ENCODE peak calls at places on chromosomes 2 and 18, in four cellular contexts. F, B, Y and U are unnamed samples.

GRCh38 chr2:127619191-127619590 is 26.8 kb upstream of the GPR17 start:
- DNase-seq in F (no peak), B (no peak), Y (no peak), U (no peak)

GRCh38 chr2:127810156-127810636 is 775 bp downstream of the WDR33 start:
- DNase-seq in Y (no peak), F (peak; percentile 35), B (peak; percentile 33), U (peak; percentile 51)

GRCh38 chr2:68521037-68521436 is 53.7 kb downstream of the APLF start:
- DNase-seq in B (no peak), Y (no peak), F (no peak), U (no peak)

GRCh38 chr2:62304429-62305417 is 108.8 kb downstream of the B3GNT2 start:
- DNase-seq in B (peak; percentile 98), F (peak; percentile 93), Y (peak; percentile 76), U (peak; percentile 95)

GRCh38 chr2:168773719-168774521 is 28.5 kb upstream of the NOSTRIN start:
- DNase-seq in Y (peak; percentile 72), B (peak; percentile 95), F (peak; percentile 92), U (peak; percentile 74)

GRCh38 chr2:118059919-118060478 is 28.3 kb upstream of the INSIG2 start:
- DNase-seq in B (peak; percentile 98), F (no peak), Y (no peak), U (peak; percentile 79)

GRCh38 chr2:53632714-53633113 is 134.9 kb upstream of the CHAC2 start:
- DNase-seq in F (no peak), B (peak; percentile 71), Y (no peak), U (peak; percentile 8)

GRCh38 chr2:237478969-237479368 is 8.1 kb upstream of the MLPH start:
- DNase-seq in B (no peak), F (no peak), Y (no peak), U (no peak)

GRCh38 chr18:48992791-48993555 is 42.2 kb upstream of the SMAD7 start:
- DNase-seq in B (no peak), Y (no peak), F (peak; percentile 24), U (no peak)

GRCh38 chr2:100000915-100001707 is 141.3 kb downstream of the AFF3 start:
- DNase-seq in B (no peak), Y (no peak), F (no peak), U (no peak)

GRCh38 chr2:12493031-12493513 is 223.7 kb upstream of the TRIB2 start:
- DNase-seq in B (peak; percentile 99), F (peak; percentile 86), Y (peak; percentile 93), U (peak; percentile 79)

GRCh38 chr18:66795011-66795410 is 191.1 kb upstream of the CDH19 start:
- DNase-seq in F (no peak), Y (no peak), B (peak; percentile 2), U (no peak)

GRCh38 chr18:74836296-74837139 is 238.8 kb downstream of the ZNF407 start:
- DNase-seq in Y (no peak), B (peak; percentile 24), F (no peak), U (no peak)

GRCh38 chr2:196489366-196489765 is 150.1 kb upstream of the CCDC150 start:
- DNase-seq in Y (no peak), B (no peak), F (no peak), U (no peak)

GRCh38 chr2:218635719-218636118 is 23.7 kb downstream of the ZNF142 start:
- DNase-seq in F (no peak), Y (no peak), B (no peak), U (no peak)

GRCh38 chr18:26480897-26481795 is 67.2 kb downstream of the KCTD1 start:
- DNase-seq in B (peak; percentile 94), F (no peak), Y (no peak), U (peak; percentile 88)

GRCh38 chr2:216735086-216735485 is 39.7 kb upstream of the IGFBP5 start:
- DNase-seq in F (no peak), Y (peak; percentile 61), B (peak; percentile 69), U (peak; percentile 90)

GRCh38 chr2:219991116-219991515 is 363.7 kb downstream of the SLC4A3 start:
- DNase-seq in Y (no peak), B (no peak), F (no peak), U (no peak)

GRCh38 chr2:29189052-29189451 is 73.8 kb downstream of the CLIP4 start:
- DNase-seq in F (no peak), B (no peak), Y (no peak), U (no peak)

GRCh38 chr2:67342394-67342793 is 54.7 kb upstream of the ETAA1 start:
- DNase-seq in Y (no peak), B (no peak), F (no peak), U (no peak)

GRCh38 chr2:63514781-63515180 is 73.5 kb downstream of the WDPCP start:
- DNase-seq in B (no peak), Y (no peak), F (no peak), U (no peak)

GRCh38 chr2:202700075-202700901 is 65.5 kb downstream of the FAM117B start:
- DNase-seq in B (no peak), Y (no peak), F (no peak), U (no peak)

GRCh38 chr2:236454076-236454475 is 115.5 kb upstream of the ACKR3 start:
- DNase-seq in Y (no peak), F (no peak), B (no peak), U (no peak)

GRCh38 chr2:22037274-22037673 is 913.5 kb downstream of the TDRD15 start:
- DNase-seq in F (no peak), B (peak; percentile 0), Y (peak; percentile 20), U (peak; percentile 1)

GRCh38 chr2:216285641-216286156 is 86.6 kb downstream of the MARCHF4 start:
- DNase-seq in Y (no peak), F (no peak), B (no peak), U (no peak)

GRCh38 chr18:13909141-13909540 is 6.2 kb downstream of the MC2R start:
- DNase-seq in F (no peak), B (no peak), Y (no peak), U (no peak)

GRCh38 chr2:47510745-47511144 is 107.8 kb downstream of the MSH2 start:
- DNase-seq in F (no peak), B (no peak), Y (no peak), U (no peak)

GRCh38 chr18:48002933-48003365 is 72.5 kb upstream of the SMAD2 start:
- DNase-seq in Y (no peak), F (no peak), B (peak; percentile 25), U (peak; percentile 23)

GRCh38 chr2:64243081-64244048 is 99.1 kb upstream of the PELI1 start:
- DNase-seq in B (no peak), F (no peak), Y (no peak), U (no peak)

GRCh38 chr2:190679391-190679790 is 30.5 kb downstream of the NAB1 start:
- DNase-seq in F (no peak), B (no peak), Y (no peak), U (no peak)

GRCh38 chr2:88216641-88217040 is 46.5 kb downstream of the THNSL2 start:
- DNase-seq in B (no peak), F (no peak), Y (no peak), U (no peak)
- H3K4me3 ChIP-seq in B (no peak overlapping the region), F (no peak overlapping the region), Y (no peak overlapping the region), U (no peak overlapping the region)

GRCh38 chr2:179307972-179308371 is 43.3 kb upstream of the SESTD1 start:
- DNase-seq in F (no peak), Y (no peak), B (no peak), U (no peak)
- TF ChIP-seq CTCF in F (no peak), Y (no peak), B (no peak), U (no peak)

DNA sequence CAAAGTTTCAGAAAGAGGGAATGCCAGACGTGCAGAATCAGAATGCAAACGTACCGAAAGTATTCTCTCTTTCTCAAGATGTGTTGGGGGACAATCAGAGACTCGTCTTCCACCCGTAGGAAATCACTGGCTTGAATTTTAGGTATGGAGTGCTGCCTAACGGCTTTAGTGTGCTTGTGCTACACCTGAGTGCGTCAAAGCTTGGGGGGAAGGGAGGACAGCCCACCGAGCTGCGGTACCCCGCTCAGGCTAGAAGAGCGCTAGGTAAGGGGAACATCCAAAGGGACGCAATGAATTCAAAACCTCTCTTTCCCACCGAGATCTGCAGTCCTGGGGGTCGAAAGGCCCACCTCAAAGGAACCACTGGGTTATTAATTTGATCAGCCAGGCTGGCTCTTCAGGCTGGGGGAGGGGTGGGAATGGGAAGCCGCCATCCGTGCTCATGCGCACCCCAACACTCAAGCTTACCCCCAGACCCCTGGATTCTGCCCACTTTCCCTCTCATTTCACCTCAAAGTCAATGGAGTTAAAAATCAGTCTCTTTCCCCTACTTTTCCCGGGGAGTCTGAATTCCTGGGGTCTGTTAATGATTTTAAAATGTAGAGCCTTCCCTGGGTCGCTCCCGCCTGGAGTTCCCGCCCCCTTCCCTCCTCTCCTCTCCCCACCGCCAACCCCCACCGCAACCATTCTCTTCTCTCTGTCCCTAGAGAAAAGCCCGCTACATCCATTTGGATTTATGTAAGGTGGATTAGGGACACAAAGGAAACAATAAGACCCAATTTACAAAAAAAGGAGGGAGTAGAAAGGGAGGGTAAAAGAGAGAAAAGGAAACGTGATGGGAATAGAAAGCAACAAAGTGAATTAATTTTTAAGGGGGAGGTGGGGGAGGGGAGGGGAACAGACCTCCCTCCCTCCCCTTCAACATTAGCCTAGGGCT is 2.5 kb downstream of the EPHA4 start:
- DNase-seq in B (no peak), F (no peak), Y (no peak), U (no peak)
- H3K4me3 ChIP-seq in B (peak overlapping the region; percentile 4), F (no peak overlapping the region), Y (peak overlapping the region; percentile 48), U (no peak overlapping the region)

DNA sequence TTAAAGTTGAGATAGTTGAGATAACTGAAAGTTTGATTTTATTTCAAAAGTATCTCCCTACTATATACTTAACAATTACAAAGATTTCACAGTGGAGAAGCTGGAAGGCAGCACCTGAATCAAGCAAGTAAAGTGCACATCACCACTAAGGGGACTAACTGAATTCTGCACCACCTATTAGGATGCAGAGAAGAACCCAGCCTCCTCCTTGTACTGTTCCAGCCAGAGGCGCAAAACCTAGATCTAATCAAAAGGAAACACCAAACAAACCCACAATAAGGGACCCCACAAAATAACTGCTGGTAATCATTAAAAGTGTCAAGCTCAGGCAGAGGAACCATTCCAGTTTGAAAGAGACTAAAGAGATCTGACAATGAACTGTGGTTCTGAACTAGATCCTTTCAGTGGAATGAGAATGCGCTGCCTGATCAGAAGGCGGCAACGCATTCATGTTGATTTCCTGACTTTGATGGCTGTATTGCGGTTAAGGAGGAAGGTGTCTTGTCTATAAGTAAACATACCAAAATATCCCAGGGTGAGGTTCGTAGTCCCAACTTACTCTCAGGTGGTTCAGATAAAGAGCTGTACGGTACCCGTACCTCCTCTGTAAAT is 16.8 kb downstream of the HDLBP start:
- DNase-seq in F (no peak), Y (no peak), B (no peak), U (no peak)
- TF ChIP-seq CTCF in F (no peak), Y (no peak), B (no peak), U (no peak)

GRCh38 chr2:60297296-60298010 is 256.0 kb downstream of the BCL11A start:
- DNase-seq in B (no peak), F (peak; percentile 80), Y (no peak), U (no peak)
- H3K4me3 ChIP-seq in B (no peak overlapping the region), F (no peak overlapping the region), Y (no peak overlapping the region), U (no peak overlapping the region)